ENCODE peak calls at places on chromosomes 1 and 21, in five cellular contexts. One of them, this sample, is unnamed.

GRCh38 chr21:33761104-33762036 is 119.1 kb downstream of the ITSN1 start:
- DNase-seq in CD4-positive, alpha-beta memory T cell: no peak
- DNase-seq in breast epithelium: no peak
- DNase-seq in CD4-positive, CD25-positive, alpha-beta regulatory T cell: no peak
- DNase-seq in pancreas: no peak
- DNase-seq in this sample: no peak

GRCh38 chr1:223345720-223346119 is 18.3 kb downstream of the SUSD4 start:
- DNase-seq in CD4-positive, alpha-beta memory T cell: no peak
- DNase-seq in breast epithelium: no peak
- DNase-seq in CD4-positive, CD25-positive, alpha-beta regulatory T cell: no peak
- DNase-seq in pancreas: no peak
- DNase-seq in this sample: no peak

GRCh38 chr21:46118871-46119564 is 21.1 kb downstream of the COL6A2 start:
- DNase-seq in CD4-positive, alpha-beta memory T cell: no peak
- DNase-seq in breast epithelium: no peak
- DNase-seq in CD4-positive, CD25-positive, alpha-beta regulatory T cell: no peak
- DNase-seq in pancreas: peak; percentile 62
- DNase-seq in this sample: no peak

GRCh38 chr1:54230507-54231339 is 30.8 kb downstream of the MRPL37 start:
- DNase-seq in CD4-positive, alpha-beta memory T cell: no peak
- DNase-seq in breast epithelium: no peak
- DNase-seq in CD4-positive, CD25-positive, alpha-beta regulatory T cell: peak; percentile 45
- DNase-seq in pancreas: no peak
- DNase-seq in this sample: no peak

GRCh38 chr1:159132271-159132881 is 39.0 kb upstream of the CADM3 start:
- DNase-seq in CD4-positive, alpha-beta memory T cell: peak; percentile 41
- DNase-seq in breast epithelium: no peak
- DNase-seq in CD4-positive, CD25-positive, alpha-beta regulatory T cell: peak; percentile 64
- DNase-seq in pancreas: peak; percentile 41
- DNase-seq in this sample: peak; percentile 58

GRCh38 chr1:18413906-18414305 is 66.8 kb upstream of the KLHDC7A start:
- DNase-seq in CD4-positive, alpha-beta memory T cell: no peak
- DNase-seq in breast epithelium: no peak
- DNase-seq in CD4-positive, CD25-positive, alpha-beta regulatory T cell: no peak
- DNase-seq in pancreas: no peak
- DNase-seq in this sample: no peak

GRCh38 chr1:205032512-205032911 is 10.5 kb upstream of the CNTN2 start:
- DNase-seq in CD4-positive, alpha-beta memory T cell: no peak
- DNase-seq in breast epithelium: no peak
- DNase-seq in CD4-positive, CD25-positive, alpha-beta regulatory T cell: no peak
- DNase-seq in pancreas: no peak
- DNase-seq in this sample: no peak

GRCh38 chr1:175845371-175845770 is 102.0 kb upstream of the TNR start:
- DNase-seq in CD4-positive, alpha-beta memory T cell: no peak
- DNase-seq in breast epithelium: no peak
- DNase-seq in CD4-positive, CD25-positive, alpha-beta regulatory T cell: no peak
- DNase-seq in pancreas: no peak
- DNase-seq in this sample: no peak

GRCh38 chr1:144551107-144551542 is 41.6 kb upstream of the PPIAL4F start:
- DNase-seq in CD4-positive, alpha-beta memory T cell: no peak
- DNase-seq in breast epithelium: no peak
- DNase-seq in CD4-positive, CD25-positive, alpha-beta regulatory T cell: no peak
- DNase-seq in pancreas: peak; percentile 28
- DNase-seq in this sample: no peak

GRCh38 chr1:46098043-46098712 is 34.3 kb downstream of the PIK3R3 start:
- DNase-seq in CD4-positive, alpha-beta memory T cell: no peak
- DNase-seq in breast epithelium: no peak
- DNase-seq in CD4-positive, CD25-positive, alpha-beta regulatory T cell: no peak
- DNase-seq in pancreas: no peak
- DNase-seq in this sample: no peak

GRCh38 chr1:28909198-28909597 is 5.2 kb upstream of the EPB41 start:
- DNase-seq in CD4-positive, alpha-beta memory T cell: no peak
- DNase-seq in breast epithelium: no peak
- DNase-seq in CD4-positive, CD25-positive, alpha-beta regulatory T cell: no peak
- DNase-seq in pancreas: no peak
- DNase-seq in this sample: no peak

GRCh38 chr21:46096997-46097825 is 701 bp upstream of the COL6A2 start:
- DNase-seq in CD4-positive, alpha-beta memory T cell: no peak
- DNase-seq in breast epithelium: peak; percentile 16
- DNase-seq in CD4-positive, CD25-positive, alpha-beta regulatory T cell: no peak
- DNase-seq in pancreas: peak; percentile 72
- DNase-seq in this sample: no peak

GRCh38 chr1:31985430-31985829 is 28.2 kb upstream of the KHDRBS1 start:
- DNase-seq in CD4-positive, alpha-beta memory T cell: peak; percentile 23
- DNase-seq in breast epithelium: no peak
- DNase-seq in CD4-positive, CD25-positive, alpha-beta regulatory T cell: peak; percentile 33
- DNase-seq in pancreas: no peak
- DNase-seq in this sample: no peak

GRCh38 chr1:1470626-1471388 is 758 bp upstream of the ATAD3B start:
- DNase-seq in CD4-positive, alpha-beta memory T cell: no peak
- DNase-seq in breast epithelium: no peak
- DNase-seq in CD4-positive, CD25-positive, alpha-beta regulatory T cell: no peak
- DNase-seq in pancreas: no peak
- DNase-seq in this sample: no peak

GRCh38 chr1:248622491-248623106 is 12.3 kb downstream of the OR2T11 start:
- DNase-seq in CD4-positive, alpha-beta memory T cell: peak; percentile 26
- DNase-seq in breast epithelium: no peak
- DNase-seq in CD4-positive, CD25-positive, alpha-beta regulatory T cell: peak; percentile 57
- DNase-seq in pancreas: no peak
- DNase-seq in this sample: no peak

GRCh38 chr1:161158316-161159016 is 834 bp upstream of the USP21 start:
- DNase-seq in CD4-positive, alpha-beta memory T cell: no peak
- DNase-seq in breast epithelium: no peak
- DNase-seq in CD4-positive, CD25-positive, alpha-beta regulatory T cell: no peak
- DNase-seq in pancreas: no peak
- DNase-seq in this sample: no peak

GRCh38 chr1:52602328-52603300 is at the start of gene GPX7:
- DNase-seq in CD4-positive, alpha-beta memory T cell: peak; percentile 65
- DNase-seq in breast epithelium: no peak
- DNase-seq in CD4-positive, CD25-positive, alpha-beta regulatory T cell: peak; percentile 79
- DNase-seq in pancreas: peak; percentile 81
- DNase-seq in this sample: no peak

GRCh38 chr1:189315035-189315927 is 1162.4 kb downstream of the BRINP3 start:
- DNase-seq in CD4-positive, alpha-beta memory T cell: no peak
- DNase-seq in breast epithelium: no peak
- DNase-seq in CD4-positive, CD25-positive, alpha-beta regulatory T cell: no peak
- DNase-seq in pancreas: no peak
- DNase-seq in this sample: no peak

GRCh38 chr1:56331892-56332567 is 247.3 kb downstream of the PLPP3 start:
- DNase-seq in CD4-positive, alpha-beta memory T cell: no peak
- DNase-seq in breast epithelium: no peak
- DNase-seq in CD4-positive, CD25-positive, alpha-beta regulatory T cell: no peak
- DNase-seq in pancreas: no peak
- DNase-seq in this sample: no peak

GRCh38 chr1:233005703-233006102 is 55.3 kb downstream of the NTPCR start:
- DNase-seq in CD4-positive, alpha-beta memory T cell: no peak
- DNase-seq in breast epithelium: no peak
- DNase-seq in CD4-positive, CD25-positive, alpha-beta regulatory T cell: no peak
- DNase-seq in pancreas: no peak
- DNase-seq in this sample: no peak

GRCh38 chr21:43640437-43640836 is 18.9 kb downstream of the HSF2BP start:
- DNase-seq in CD4-positive, alpha-beta memory T cell: no peak
- DNase-seq in breast epithelium: no peak
- DNase-seq in CD4-positive, CD25-positive, alpha-beta regulatory T cell: no peak
- DNase-seq in pancreas: no peak
- DNase-seq in this sample: no peak

GRCh38 chr1:89834078-89834704 is 13.4 kb downstream of the LRRC8D start:
- DNase-seq in CD4-positive, alpha-beta memory T cell: no peak
- DNase-seq in breast epithelium: no peak
- DNase-seq in CD4-positive, CD25-positive, alpha-beta regulatory T cell: no peak
- DNase-seq in pancreas: no peak
- DNase-seq in this sample: no peak

GRCh38 chr1:247647864-247648263 is 31.7 kb downstream of the OR13G1 start:
- DNase-seq in CD4-positive, alpha-beta memory T cell: no peak
- DNase-seq in breast epithelium: peak; percentile 43
- DNase-seq in CD4-positive, CD25-positive, alpha-beta regulatory T cell: no peak
- DNase-seq in pancreas: no peak
- DNase-seq in this sample: peak; percentile 12

GRCh38 chr1:22861764-22862440 is 110.8 kb downstream of the LACTBL1 start:
- DNase-seq in CD4-positive, alpha-beta memory T cell: no peak
- DNase-seq in breast epithelium: no peak
- DNase-seq in CD4-positive, CD25-positive, alpha-beta regulatory T cell: no peak
- DNase-seq in pancreas: no peak
- DNase-seq in this sample: no peak

GRCh38 chr1:202029727-202030126 is 19.3 kb downstream of the ELF3 start:
- DNase-seq in CD4-positive, alpha-beta memory T cell: no peak
- DNase-seq in breast epithelium: no peak
- DNase-seq in CD4-positive, CD25-positive, alpha-beta regulatory T cell: no peak
- DNase-seq in pancreas: peak; percentile 2
- DNase-seq in this sample: no peak

GRCh38 chr1:156742017-156742416 is 1.1 kb upstream of the MRPL24 start:
- DNase-seq in CD4-positive, alpha-beta memory T cell: no peak
- DNase-seq in breast epithelium: no peak
- DNase-seq in CD4-positive, CD25-positive, alpha-beta regulatory T cell: no peak
- DNase-seq in pancreas: no peak
- DNase-seq in this sample: no peak
- H3K4me1 ChIP-seq in CD4-positive, alpha-beta memory T cell: peaks cover 36% of the 10 kb centered on the region
- H3K4me1 ChIP-seq in breast epithelium: peaks cover 14% of the 10 kb centered on the region
- H3K4me1 ChIP-seq in CD4-positive, CD25-positive, alpha-beta regulatory T cell: peaks cover 31% of the 10 kb centered on the region
- H3K4me1 ChIP-seq in pancreas: peaks cover 13% of the 10 kb centered on the region
- H3K4me1 ChIP-seq in this sample: peaks cover 28% of the 10 kb centered on the region

DNA sequence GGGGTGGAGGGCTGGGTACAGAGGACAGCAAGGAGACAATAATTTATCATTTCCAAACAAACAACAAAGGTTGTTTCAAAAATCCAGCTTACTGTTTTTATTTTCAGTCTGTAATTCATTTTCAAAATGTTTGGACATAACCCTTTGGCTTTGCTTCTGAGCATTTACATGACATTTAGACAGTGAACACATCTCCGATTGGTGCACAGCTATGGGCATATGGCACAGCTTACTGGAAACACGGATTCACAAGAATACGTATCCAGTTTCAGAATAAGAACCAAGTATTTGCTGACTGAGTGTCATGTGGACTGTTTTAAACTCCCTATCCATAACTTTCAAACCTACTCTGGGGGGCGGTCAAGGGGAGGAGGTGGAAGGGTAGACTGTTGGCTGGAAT is 335.7 kb downstream of the RGS7 start:
- DNase-seq in CD4-positive, alpha-beta memory T cell: no peak
- DNase-seq in breast epithelium: no peak
- DNase-seq in CD4-positive, CD25-positive, alpha-beta regulatory T cell: no peak
- DNase-seq in pancreas: no peak
- DNase-seq in this sample: no peak
- H3K4me1 ChIP-seq in CD4-positive, alpha-beta memory T cell: no peaks in the 10 kb centered on the region
- H3K4me1 ChIP-seq in breast epithelium: no peaks in the 10 kb centered on the region
- H3K4me1 ChIP-seq in CD4-positive, CD25-positive, alpha-beta regulatory T cell: no peaks in the 10 kb centered on the region
- H3K4me1 ChIP-seq in pancreas: no peaks in the 10 kb centered on the region
- H3K4me1 ChIP-seq in this sample: no peaks in the 10 kb centered on the region

DNA sequence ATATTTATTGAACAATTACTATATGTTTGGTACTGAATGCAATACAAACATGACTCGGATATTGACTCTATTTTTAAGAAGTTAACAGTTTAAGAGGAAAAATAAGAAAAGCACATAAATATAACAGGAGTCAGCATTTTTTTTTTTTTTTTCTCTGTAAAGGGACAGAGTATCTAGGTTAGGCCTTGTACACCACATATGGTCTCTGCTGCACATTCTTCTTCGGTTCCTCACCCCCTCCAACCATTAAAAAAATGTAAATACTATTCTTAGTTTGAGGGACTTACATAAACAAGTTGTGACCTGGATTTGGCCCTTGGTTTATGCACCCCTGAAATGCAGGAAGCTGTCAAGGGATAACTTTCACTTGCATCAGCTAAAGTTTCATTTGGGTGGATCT is 40.3 kb downstream of the PHC2 start:
- DNase-seq in CD4-positive, alpha-beta memory T cell: no peak
- DNase-seq in breast epithelium: no peak
- DNase-seq in CD4-positive, CD25-positive, alpha-beta regulatory T cell: no peak
- DNase-seq in pancreas: no peak
- DNase-seq in this sample: no peak
- H3K4me1 ChIP-seq in CD4-positive, alpha-beta memory T cell: no peaks in the 10 kb centered on the region
- H3K4me1 ChIP-seq in breast epithelium: no peaks in the 10 kb centered on the region
- H3K4me1 ChIP-seq in CD4-positive, CD25-positive, alpha-beta regulatory T cell: no peaks in the 10 kb centered on the region
- H3K4me1 ChIP-seq in pancreas: no peaks in the 10 kb centered on the region
- H3K4me1 ChIP-seq in this sample: no peaks in the 10 kb centered on the region

DNA sequence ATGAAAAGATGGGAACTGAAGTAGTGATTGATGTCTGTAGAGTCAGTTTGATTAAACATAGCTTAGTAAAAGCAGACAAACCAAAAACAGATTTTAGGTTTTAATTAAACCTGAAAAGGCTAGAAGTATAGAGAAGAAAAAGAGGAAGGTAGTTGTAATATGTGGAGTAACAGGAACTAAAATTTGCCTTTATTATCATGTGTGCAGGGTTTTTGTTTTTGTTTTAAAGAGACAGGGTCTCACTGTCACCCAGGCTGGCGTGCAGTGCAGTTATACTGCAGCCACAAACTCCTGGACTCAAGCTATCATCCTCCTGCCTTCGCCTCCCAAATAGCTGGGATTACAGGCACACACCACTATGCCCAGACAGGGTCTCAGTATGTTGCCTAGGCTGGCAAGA is 6.0 kb downstream of the TOR1AIP1 start:
- DNase-seq in CD4-positive, alpha-beta memory T cell: no peak
- DNase-seq in breast epithelium: no peak
- DNase-seq in CD4-positive, CD25-positive, alpha-beta regulatory T cell: no peak
- DNase-seq in pancreas: no peak
- DNase-seq in this sample: no peak
- H3K4me1 ChIP-seq in CD4-positive, alpha-beta memory T cell: peaks cover 57% of the 10 kb centered on the region
- H3K4me1 ChIP-seq in breast epithelium: peaks cover 20% of the 10 kb centered on the region
- H3K4me1 ChIP-seq in CD4-positive, CD25-positive, alpha-beta regulatory T cell: peaks cover 38% of the 10 kb centered on the region
- H3K4me1 ChIP-seq in pancreas: peaks cover 15% of the 10 kb centered on the region
- H3K4me1 ChIP-seq in this sample: no peaks in the 10 kb centered on the region

DNA sequence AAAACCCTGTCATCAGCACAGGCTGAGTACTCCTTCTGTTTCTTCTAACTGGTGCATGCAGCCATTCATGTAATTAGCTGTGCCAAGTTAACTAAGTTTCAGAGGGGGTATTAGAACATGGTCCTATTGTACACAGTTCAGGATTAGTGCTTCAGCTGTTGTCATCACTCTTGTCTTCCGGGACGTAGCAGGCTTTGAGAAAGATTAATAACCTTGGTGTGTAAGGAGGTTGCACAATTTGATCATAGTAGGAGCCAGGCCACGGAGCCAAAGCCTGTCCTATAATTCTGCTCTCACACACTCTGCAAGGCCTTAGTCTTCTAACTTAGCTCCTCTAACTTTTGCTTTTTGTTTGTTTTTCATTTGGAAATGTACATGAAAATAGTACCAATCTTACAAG is 44.7 kb downstream of the PTGFRN start:
- DNase-seq in CD4-positive, alpha-beta memory T cell: no peak
- DNase-seq in breast epithelium: no peak
- DNase-seq in CD4-positive, CD25-positive, alpha-beta regulatory T cell: no peak
- DNase-seq in pancreas: no peak
- DNase-seq in this sample: no peak
- H3K4me1 ChIP-seq in CD4-positive, alpha-beta memory T cell: no peaks in the 10 kb centered on the region
- H3K4me1 ChIP-seq in breast epithelium: no peaks in the 10 kb centered on the region
- H3K4me1 ChIP-seq in CD4-positive, CD25-positive, alpha-beta regulatory T cell: no peaks in the 10 kb centered on the region
- H3K4me1 ChIP-seq in pancreas: no peaks in the 10 kb centered on the region
- H3K4me1 ChIP-seq in this sample: no peaks in the 10 kb centered on the region

This sample was measured in tibial nerve.